ENCODE peak calls at places on chromosomes 13 and 19, in seven cellular contexts. M is HCT116, F is GM12878, A is K562, N is SK-N-SH, D is H1, G is HepG2. J is an unnamed sample.

GRCh38 chr19:33705860-33706259 is 84.1 kb downstream of the CHST8 start:
- DNase-seq in G (no peak), M (no peak), F (no peak), A (no peak), N (no peak), D (no peak), J (no peak)

GRCh38 chr13:25762795-25763377 is 288.9 kb downstream of the SHISA2 start:
- DNase-seq in G (no peak), N (no peak), A (no peak), D (no peak), M (no peak), F (no peak), J (no peak)

GRCh38 chr13:38494445-38494844 is 144.8 kb downstream of the UFM1 start:
- DNase-seq in A (no peak), N (no peak), G (no peak), F (no peak), M (no peak), D (no peak), J (no peak)

GRCh38 chr13:106378263-106378662 is 157.2 kb downstream of the EFNB2 start:
- DNase-seq in F (no peak), N (no peak), D (no peak), G (no peak), A (no peak), M (no peak), J (no peak)

GRCh38 chr13:38656699-38657098 is 30.2 kb upstream of the FREM2 start:
- DNase-seq in A (no peak), D (no peak), N (peak; percentile 16), F (no peak), M (no peak), G (no peak), J (no peak)

GRCh38 chr19:2145831-2146241 is 5.5 kb downstream of the AP3D1 start:
- DNase-seq in F (no peak), D (no peak), G (no peak), N (no peak), M (no peak), A (no peak), J (no peak)

GRCh38 chr13:23081246-23081645 is 99.5 kb upstream of the SGCG start:
- DNase-seq in G (no peak), D (no peak), N (no peak), A (no peak), M (no peak), F (no peak), J (no peak)

GRCh38 chr19:35115538-35115951 is at the start of gene FXYD3:
- DNase-seq in M (no peak), G (no peak), A (no peak), N (no peak), F (no peak), D (no peak), J (no peak)

GRCh38 chr13:84645196-84646071 is 763.2 kb upstream of the SLITRK1 start:
- DNase-seq in M (no peak), N (no peak), A (no peak), F (no peak), G (no peak), D (no peak), J (peak; percentile 40)

GRCh38 chr19:38849746-38850230 is at the start of gene HNRNPL:
- DNase-seq in N (peak; percentile 96), G (no peak), D (peak; percentile 99), A (no peak), M (no peak), F (no peak), J (no peak)

GRCh38 chr13:105202384-105202783 is 1333.1 kb downstream of the EFNB2 start:
- DNase-seq in D (no peak), A (no peak), M (peak; percentile 19), F (no peak), N (peak; percentile 9), G (no peak), J (no peak)

GRCh38 chr19:53511357-53511756 is 26.6 kb upstream of the ZNF331 start:
- DNase-seq in D (no peak), N (no peak), M (no peak), F (no peak), A (no peak), G (no peak), J (no peak)

GRCh38 chr19:6030214-6030507 is 52.2 kb upstream of the RANBP3 start:
- DNase-seq in N (no peak), F (no peak), D (no peak), A (no peak), G (no peak), M (no peak), J (no peak)

GRCh38 chr19:12156254-12157058 is at the start of gene ZNF625:
- DNase-seq in M (no peak), F (peak; percentile 39), N (peak; percentile 97), A (no peak), D (peak; percentile 95), G (peak; percentile 90), J (peak; percentile 93)

GRCh38 chr13:27965740-27966640 is 3.1 kb downstream of the CDX2 start:
- DNase-seq in M (no peak), F (no peak), G (no peak), N (peak; percentile 64), A (no peak), D (peak; percentile 81), J (no peak)

GRCh38 chr19:34960103-34960805 is 3.8 kb downstream of the ZNF792 start:
- DNase-seq in F (no peak), G (no peak), A (no peak), N (no peak), M (no peak), D (peak; percentile 20), J (no peak)

GRCh38 chr13:33280923-33281322 is 4.6 kb downstream of the STARD13 start:
- DNase-seq in A (no peak), N (no peak), G (no peak), F (no peak), D (no peak), M (no peak), J (no peak)

GRCh38 chr13:33284016-33284415 is 1.5 kb downstream of the STARD13 start:
- DNase-seq in G (no peak), A (no peak), F (no peak), M (no peak), D (no peak), N (no peak), J (no peak)

GRCh38 chr13:33280550-33280905 is 5.0 kb downstream of the STARD13 start:
- DNase-seq in G (no peak), M (no peak), F (no peak), N (no peak), A (no peak), D (no peak), J (no peak)

GRCh38 chr13:33283195-33283910 is 2.2 kb downstream of the STARD13 start:
- DNase-seq in M (no peak), F (no peak), A (no peak), N (no peak), D (no peak), G (no peak), J (no peak)

DNA sequence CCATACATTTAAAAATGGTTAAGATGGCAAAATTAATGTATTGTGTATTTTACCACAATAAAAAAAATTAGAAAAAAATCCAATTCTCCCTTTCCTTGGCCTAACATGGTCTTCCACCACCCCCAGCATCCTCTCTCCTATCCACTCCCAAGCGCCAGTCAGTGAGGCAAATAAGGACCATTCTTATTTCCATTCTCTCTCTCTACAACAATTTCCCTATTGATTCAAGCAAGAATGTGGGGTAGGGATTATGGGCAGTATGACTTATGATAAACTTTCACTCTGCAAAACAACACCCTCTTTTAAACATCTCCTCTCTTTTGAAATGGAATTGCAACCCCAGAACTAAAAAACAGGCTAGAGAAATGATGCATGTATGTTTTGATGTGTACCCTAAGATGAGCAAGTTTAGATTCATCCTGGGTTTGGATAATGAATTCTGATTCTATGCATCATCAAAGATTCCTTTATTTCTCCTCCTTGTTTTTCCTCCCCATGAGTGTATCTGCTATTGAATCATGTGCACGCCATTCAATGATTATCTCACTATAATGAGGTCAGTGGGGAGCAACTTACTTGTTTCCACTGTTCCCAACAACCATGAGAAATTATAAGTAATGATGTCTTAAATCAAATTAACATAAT is 3.5 kb downstream of the STARD13 start:
- DNase-seq in A (no peak), M (no peak), N (no peak), F (no peak), G (no peak), D (no peak), J (no peak)
- TF ChIP-seq JUND in A (no peak), M (no peak), N (peak; percentile 49), F (no peak), G (no peak), D (no peak), J (no peak)

GRCh38 chr13:21175656-21176194 is 627 bp downstream of the SKA3 start:
- DNase-seq in F (no peak), A (peak; percentile 15), M (no peak), N (peak; percentile 7), D (no peak), G (peak; percentile 6), J (no peak)
- TF ChIP-seq JUND in F (no peak), A (no peak), M (no peak), N (no peak), D (no peak), G (no peak), J (no peak)

GRCh38 chr19:46471116-46471733 is at the start of gene PNMA8A:
- DNase-seq in M (no peak), G (no peak), N (peak; percentile 97), F (no peak), A (peak; percentile 88), D (peak; percentile 94), J (no peak)
- TF ChIP-seq JUND in M (no peak), G (no peak), N (no peak), F (no peak), A (no peak), D (no peak), J (no peak)

GRCh38 chr13:98440390-98441055 is 136.4 kb downstream of the STK24 start:
- DNase-seq in A (no peak), G (no peak), N (no peak), F (no peak), D (no peak), M (no peak), J (no peak)
- TF ChIP-seq JUND in A (no peak), G (no peak), N (no peak), F (no peak), D (no peak), M (no peak), J (no peak)

J was measured in T47D.